ENCODE peak calls at places on chromosomes 3 and 15, in eight cellular contexts. One of them, this sample, is unnamed.

GRCh38 chr15:35450492-35450891 is 95.5 kb downstream of the DPH6 start:
- DNase-seq in brain microvascular endothelial cell: peak
- DNase-seq in left ventricle myocardium inferior: no peak
- DNase-seq in thyroid gland: no peak
- DNase-seq in heart right ventricle: no peak
- DNase-seq in SJSA1: no peak
- DNase-seq in uterus: no peak
- DNase-seq in CD8-positive, alpha-beta memory T cell: no peak
- DNase-seq in this sample: no peak

GRCh38 chr3:66997560-66998074 is 490 bp upstream of the KBTBD8 start:
- DNase-seq in brain microvascular endothelial cell: peak
- DNase-seq in left ventricle myocardium inferior: no peak
- DNase-seq in thyroid gland: peak
- DNase-seq in heart right ventricle: peak
- DNase-seq in SJSA1: no peak
- DNase-seq in uterus: peak
- DNase-seq in CD8-positive, alpha-beta memory T cell: peak
- DNase-seq in this sample: no peak

GRCh38 chr3:128360243-128360642 is 106.4 kb downstream of the DNAJB8 start:
- DNase-seq in brain microvascular endothelial cell: no peak
- DNase-seq in left ventricle myocardium inferior: no peak
- DNase-seq in thyroid gland: no peak
- DNase-seq in heart right ventricle: no peak
- DNase-seq in SJSA1: no peak
- DNase-seq in uterus: no peak
- DNase-seq in CD8-positive, alpha-beta memory T cell: no peak
- DNase-seq in this sample: no peak

GRCh38 chr15:92810418-92811138 is 89.5 kb upstream of the CHD2 start:
- DNase-seq in brain microvascular endothelial cell: peak
- DNase-seq in left ventricle myocardium inferior: peak
- DNase-seq in thyroid gland: peak
- DNase-seq in heart right ventricle: peak
- DNase-seq in SJSA1: no peak
- DNase-seq in uterus: peak
- DNase-seq in CD8-positive, alpha-beta memory T cell: no peak
- DNase-seq in this sample: no peak

GRCh38 chr3:10950476-10951294 is 41.9 kb upstream of the SLC6A1 start:
- DNase-seq in brain microvascular endothelial cell: peak
- DNase-seq in left ventricle myocardium inferior: no peak
- DNase-seq in thyroid gland: peak
- DNase-seq in heart right ventricle: peak
- DNase-seq in SJSA1: no peak
- DNase-seq in uterus: peak
- DNase-seq in CD8-positive, alpha-beta memory T cell: no peak
- DNase-seq in this sample: no peak

GRCh38 chr15:79615754-79616153 is 183.6 kb downstream of the MINAR1 start:
- DNase-seq in brain microvascular endothelial cell: no peak
- DNase-seq in left ventricle myocardium inferior: peak
- DNase-seq in thyroid gland: peak
- DNase-seq in heart right ventricle: peak
- DNase-seq in SJSA1: no peak
- DNase-seq in uterus: no peak
- DNase-seq in CD8-positive, alpha-beta memory T cell: no peak
- DNase-seq in this sample: no peak

GRCh38 chr3:134917631-134918030 is 122.6 kb downstream of the EPHB1 start:
- DNase-seq in brain microvascular endothelial cell: no peak
- DNase-seq in left ventricle myocardium inferior: no peak
- DNase-seq in thyroid gland: no peak
- DNase-seq in heart right ventricle: no peak
- DNase-seq in SJSA1: no peak
- DNase-seq in uterus: no peak
- DNase-seq in CD8-positive, alpha-beta memory T cell: no peak
- DNase-seq in this sample: no peak

GRCh38 chr15:101047301-101047781 is 128.2 kb downstream of the LRRK1 start:
- DNase-seq in brain microvascular endothelial cell: no peak
- DNase-seq in left ventricle myocardium inferior: peak
- DNase-seq in thyroid gland: no peak
- DNase-seq in heart right ventricle: peak
- DNase-seq in SJSA1: peak
- DNase-seq in uterus: peak
- DNase-seq in CD8-positive, alpha-beta memory T cell: no peak
- DNase-seq in this sample: peak

GRCh38 chr3:24850245-24850644 is 355.6 kb upstream of the THRB start:
- DNase-seq in brain microvascular endothelial cell: no peak
- DNase-seq in left ventricle myocardium inferior: no peak
- DNase-seq in thyroid gland: no peak
- DNase-seq in heart right ventricle: no peak
- DNase-seq in SJSA1: no peak
- DNase-seq in uterus: no peak
- DNase-seq in CD8-positive, alpha-beta memory T cell: no peak
- DNase-seq in this sample: no peak

GRCh38 chr3:126923423-126923822 is 59.5 kb upstream of the PLXNA1 start:
- DNase-seq in brain microvascular endothelial cell: no peak
- DNase-seq in left ventricle myocardium inferior: no peak
- DNase-seq in thyroid gland: no peak
- DNase-seq in heart right ventricle: no peak
- DNase-seq in SJSA1: no peak
- DNase-seq in uterus: no peak
- DNase-seq in CD8-positive, alpha-beta memory T cell: no peak
- DNase-seq in this sample: no peak

GRCh38 chr3:53175613-53176537 is 14.9 kb downstream of the PRKCD start:
- DNase-seq in brain microvascular endothelial cell: no peak
- DNase-seq in left ventricle myocardium inferior: no peak
- DNase-seq in thyroid gland: no peak
- DNase-seq in heart right ventricle: no peak
- DNase-seq in SJSA1: no peak
- DNase-seq in uterus: no peak
- DNase-seq in CD8-positive, alpha-beta memory T cell: no peak
- DNase-seq in this sample: no peak

GRCh38 chr3:45790611-45791010 is 5.7 kb downstream of the SLC6A20 start:
- DNase-seq in brain microvascular endothelial cell: no peak
- DNase-seq in left ventricle myocardium inferior: no peak
- DNase-seq in thyroid gland: no peak
- DNase-seq in heart right ventricle: no peak
- DNase-seq in SJSA1: no peak
- DNase-seq in uterus: no peak
- DNase-seq in CD8-positive, alpha-beta memory T cell: no peak
- DNase-seq in this sample: peak

GRCh38 chr3:30681276-30682211 is 75.1 kb downstream of the TGFBR2 start:
- DNase-seq in brain microvascular endothelial cell: no peak
- DNase-seq in left ventricle myocardium inferior: peak
- DNase-seq in thyroid gland: peak
- DNase-seq in heart right ventricle: peak
- DNase-seq in SJSA1: no peak
- DNase-seq in uterus: peak
- DNase-seq in CD8-positive, alpha-beta memory T cell: no peak
- DNase-seq in this sample: no peak

GRCh38 chr3:10284496-10284895 is 8.3 kb downstream of the GHRL start:
- DNase-seq in brain microvascular endothelial cell: no peak
- DNase-seq in left ventricle myocardium inferior: no peak
- DNase-seq in thyroid gland: no peak
- DNase-seq in heart right ventricle: no peak
- DNase-seq in SJSA1: no peak
- DNase-seq in uterus: no peak
- DNase-seq in CD8-positive, alpha-beta memory T cell: no peak
- DNase-seq in this sample: no peak

GRCh38 chr3:184540777-184541681 is 20.6 kb upstream of the EPHB3 start:
- DNase-seq in brain microvascular endothelial cell: peak
- DNase-seq in left ventricle myocardium inferior: peak
- DNase-seq in thyroid gland: peak
- DNase-seq in heart right ventricle: peak
- DNase-seq in SJSA1: no peak
- DNase-seq in uterus: peak
- DNase-seq in CD8-positive, alpha-beta memory T cell: peak
- DNase-seq in this sample: no peak

GRCh38 chr3:72199530-72199929 is 414.6 kb upstream of the PROK2 start:
- DNase-seq in brain microvascular endothelial cell: no peak
- DNase-seq in left ventricle myocardium inferior: no peak
- DNase-seq in thyroid gland: no peak
- DNase-seq in heart right ventricle: no peak
- DNase-seq in SJSA1: no peak
- DNase-seq in uterus: no peak
- DNase-seq in CD8-positive, alpha-beta memory T cell: no peak
- DNase-seq in this sample: no peak

GRCh38 chr15:66789029-66790025 is 87.3 kb downstream of the SMAD6 start:
- DNase-seq in brain microvascular endothelial cell: peak
- DNase-seq in left ventricle myocardium inferior: peak
- DNase-seq in thyroid gland: peak
- DNase-seq in heart right ventricle: no peak
- DNase-seq in SJSA1: peak
- DNase-seq in uterus: no peak
- DNase-seq in CD8-positive, alpha-beta memory T cell: no peak
- DNase-seq in this sample: no peak

GRCh38 chr15:96415513-96416217 is 85.2 kb downstream of the NR2F2 start:
- DNase-seq in brain microvascular endothelial cell: no peak
- DNase-seq in left ventricle myocardium inferior: no peak
- DNase-seq in thyroid gland: no peak
- DNase-seq in heart right ventricle: no peak
- DNase-seq in SJSA1: no peak
- DNase-seq in uterus: no peak
- DNase-seq in CD8-positive, alpha-beta memory T cell: no peak
- DNase-seq in this sample: no peak
- H3K4me3 ChIP-seq in brain microvascular endothelial cell: no peak
- H3K4me3 ChIP-seq in left ventricle myocardium inferior: no peak
- H3K4me3 ChIP-seq in thyroid gland: no peak
- H3K4me3 ChIP-seq in heart right ventricle: peak
- H3K4me3 ChIP-seq in SJSA1: no peak
- H3K4me3 ChIP-seq in uterus: no peak
- H3K4me3 ChIP-seq in CD8-positive, alpha-beta memory T cell: no peak
- H3K4me3 ChIP-seq in this sample: no peak

DNA sequence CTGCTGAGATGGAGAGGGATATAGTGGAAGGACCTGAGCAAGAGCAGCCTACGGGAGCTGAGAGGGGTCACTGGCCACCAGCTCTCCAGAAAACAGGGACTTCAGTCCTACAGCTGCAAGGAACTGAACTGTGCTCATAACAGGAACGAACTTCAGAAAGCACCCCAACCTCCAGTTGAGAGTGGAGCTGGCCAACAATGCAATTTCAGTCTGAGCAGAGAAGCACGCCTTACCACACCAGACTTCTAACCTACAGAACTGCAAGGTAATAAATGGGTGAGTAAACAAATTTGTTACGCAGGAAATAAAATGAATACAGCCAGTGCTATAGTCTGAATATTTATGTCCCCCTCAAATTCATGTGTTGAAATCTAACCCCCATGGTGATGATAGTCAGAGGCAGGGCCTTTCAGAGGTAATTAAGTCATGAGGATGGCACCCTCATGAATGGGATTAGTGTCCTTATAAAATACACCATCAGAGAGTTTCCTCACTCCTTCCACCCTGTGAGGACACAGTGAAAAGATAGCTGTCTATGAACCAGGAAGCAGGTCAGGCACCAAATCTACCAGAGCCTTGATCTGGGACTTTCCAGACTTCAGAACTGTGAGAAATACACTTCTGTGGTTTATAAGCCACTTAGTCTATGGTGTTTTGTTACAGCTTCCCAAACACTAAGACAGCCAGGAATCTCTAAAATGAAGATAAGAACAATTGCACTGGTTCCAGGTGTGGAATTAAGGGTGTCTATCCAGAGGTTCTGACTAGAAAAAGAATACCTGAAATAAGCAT is 58.6 kb downstream of the SYNM start:
- DNase-seq in brain microvascular endothelial cell: no peak
- DNase-seq in left ventricle myocardium inferior: no peak
- DNase-seq in thyroid gland: no peak
- DNase-seq in heart right ventricle: no peak
- DNase-seq in SJSA1: no peak
- DNase-seq in uterus: no peak
- DNase-seq in CD8-positive, alpha-beta memory T cell: no peak
- DNase-seq in this sample: no peak
- H3K27ac ChIP-seq in brain microvascular endothelial cell: no peak
- H3K27ac ChIP-seq in left ventricle myocardium inferior: no peak
- H3K27ac ChIP-seq in thyroid gland: no peak
- H3K27ac ChIP-seq in heart right ventricle: no peak
- H3K27ac ChIP-seq in SJSA1: no peak
- H3K27ac ChIP-seq in uterus: no peak
- H3K27ac ChIP-seq in CD8-positive, alpha-beta memory T cell: no peak
- H3K27ac ChIP-seq in this sample: no peak

GRCh38 chr15:50012790-50013189 is 106.2 kb downstream of the ATP8B4 start:
- DNase-seq in brain microvascular endothelial cell: no peak
- DNase-seq in left ventricle myocardium inferior: no peak
- DNase-seq in thyroid gland: no peak
- DNase-seq in heart right ventricle: no peak
- DNase-seq in SJSA1: no peak
- DNase-seq in uterus: no peak
- DNase-seq in CD8-positive, alpha-beta memory T cell: no peak
- DNase-seq in this sample: no peak

DNA sequence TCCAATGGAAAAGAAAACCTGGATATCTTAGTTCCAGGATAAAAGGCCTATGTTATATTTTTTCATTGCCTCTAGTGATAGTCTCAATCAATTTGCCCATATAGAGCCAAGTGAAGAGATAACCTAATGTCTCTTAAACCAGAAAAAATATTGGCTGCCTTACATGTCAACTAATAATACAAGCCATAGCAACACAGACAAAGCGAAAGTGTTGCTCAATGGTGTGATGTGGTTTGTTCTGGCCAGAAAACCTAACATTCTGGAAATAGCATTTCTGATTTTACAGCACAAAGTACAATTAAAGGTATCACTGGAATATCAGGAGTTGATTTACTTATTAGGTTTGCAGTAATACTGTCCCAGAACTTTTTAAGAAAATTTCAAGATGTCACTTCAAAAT is 101.5 kb downstream of the ATP8B4 start:
- DNase-seq in brain microvascular endothelial cell: no peak
- DNase-seq in left ventricle myocardium inferior: no peak
- DNase-seq in thyroid gland: no peak
- DNase-seq in heart right ventricle: no peak
- DNase-seq in SJSA1: no peak
- DNase-seq in uterus: no peak
- DNase-seq in CD8-positive, alpha-beta memory T cell: no peak
- DNase-seq in this sample: no peak
- H3K4me3 ChIP-seq in brain microvascular endothelial cell: no peak
- H3K4me3 ChIP-seq in left ventricle myocardium inferior: no peak
- H3K4me3 ChIP-seq in thyroid gland: no peak
- H3K4me3 ChIP-seq in heart right ventricle: no peak
- H3K4me3 ChIP-seq in SJSA1: no peak
- H3K4me3 ChIP-seq in uterus: no peak
- H3K4me3 ChIP-seq in CD8-positive, alpha-beta memory T cell: no peak
- H3K4me3 ChIP-seq in this sample: no peak

DNA sequence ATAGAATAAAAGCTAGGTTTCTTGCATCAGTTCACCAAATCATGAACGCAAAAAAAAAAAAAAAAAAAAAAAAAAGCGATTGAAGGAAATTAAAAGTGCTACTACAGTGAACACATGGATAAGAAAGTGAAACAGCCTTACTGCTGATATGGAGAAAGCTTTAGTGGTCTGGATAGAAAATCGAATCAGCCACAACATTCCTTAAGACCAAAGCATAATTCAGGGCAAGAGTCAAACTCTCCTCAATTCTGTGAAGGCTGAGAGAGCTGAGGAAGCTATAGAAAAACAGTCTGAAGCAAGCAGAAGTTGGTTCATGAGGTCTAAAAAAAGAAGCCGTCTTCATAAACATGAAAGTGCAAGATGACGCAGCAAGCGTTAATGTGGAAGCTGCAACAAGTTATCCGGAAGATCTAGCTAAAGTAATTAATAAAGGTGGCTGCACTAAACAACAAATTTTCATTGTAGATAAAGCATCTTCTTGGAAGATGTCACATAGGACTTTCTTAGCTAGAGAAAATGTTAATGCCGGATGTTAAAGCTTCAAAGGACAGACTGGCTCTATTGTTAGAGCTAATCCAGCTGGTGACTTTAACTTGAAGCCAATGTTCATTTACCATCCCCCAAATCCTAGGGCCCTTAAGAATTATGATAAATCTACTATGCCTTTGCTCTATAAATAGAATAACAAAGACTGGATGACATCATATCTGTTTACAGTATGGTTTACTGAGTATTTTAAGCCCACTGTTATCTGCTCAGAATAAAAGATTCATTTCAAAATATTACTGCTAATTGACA is 19.2 kb downstream of the P3H2 start:
- DNase-seq in brain microvascular endothelial cell: peak
- DNase-seq in left ventricle myocardium inferior: no peak
- DNase-seq in thyroid gland: no peak
- DNase-seq in heart right ventricle: no peak
- DNase-seq in SJSA1: no peak
- DNase-seq in uterus: no peak
- DNase-seq in CD8-positive, alpha-beta memory T cell: no peak
- DNase-seq in this sample: no peak
- H3K27ac ChIP-seq in brain microvascular endothelial cell: peak
- H3K27ac ChIP-seq in left ventricle myocardium inferior: peak
- H3K27ac ChIP-seq in thyroid gland: no peak
- H3K27ac ChIP-seq in heart right ventricle: no peak
- H3K27ac ChIP-seq in SJSA1: peak
- H3K27ac ChIP-seq in uterus: peak
- H3K27ac ChIP-seq in CD8-positive, alpha-beta memory T cell: no peak
- H3K27ac ChIP-seq in this sample: peak

This sample was measured in ascending aorta.